ENCODE peak calls at places on chromosomes 7 and 10, in eight cellular contexts. H is endothelial cell of umbilical vein, U is K562, W is GM23338, M is H1, B is HepG2, C is HCT116, D is GM12878. O is an unnamed sample.

GRCh38 chr10:6274504-6274903 is 71.8 kb downstream of the PFKFB3 start:
- DNase-seq in D (no peak), U (no peak), W (no peak), B (no peak), C (no peak), H (no peak), M (no peak), O (no peak)

GRCh38 chr7:28168393-28169158 is 12.0 kb downstream of the JAZF1 start:
- DNase-seq in C (no peak), D (no peak), H (no peak), B (no peak), M (no peak), W (no peak), U (no peak), O (no peak)

GRCh38 chr10:3780056-3780765 is 4.8 kb downstream of the KLF6 start:
- DNase-seq in C (no peak), U (no peak), H (peak; percentile 44), B (no peak), W (no peak), M (no peak), D (no peak), O (no peak)

GRCh38 chr7:7214398-7215347 is 32.3 kb downstream of the C1GALT1 start:
- DNase-seq in H (no peak), C (no peak), M (no peak), W (no peak), U (no peak), B (no peak), D (no peak), O (no peak)

GRCh38 chr10:132319853-132320669 is 11.9 kb upstream of the LRRC27 start:
- DNase-seq in B (peak; percentile 71), C (no peak), M (no peak), D (peak; percentile 66), W (no peak), U (peak; percentile 25), H (no peak), O (no peak)

GRCh38 chr10:102752934-102753664 is 9.4 kb downstream of the WBP1L start:
- DNase-seq in W (peak; percentile 75), M (no peak), C (no peak), B (peak; percentile 63), H (peak; percentile 87), U (no peak), D (peak; percentile 19), O (no peak)

GRCh38 chr10:87625658-87626057 is 34.0 kb upstream of the PAPSS2 start:
- DNase-seq in M (no peak), D (no peak), U (no peak), C (no peak), B (no peak), H (no peak), W (peak; percentile 69), O (no peak)

GRCh38 chr10:109966961-109967738 is 40.6 kb upstream of the ADD3 start:
- DNase-seq in U (no peak), D (no peak), M (no peak), B (peak; percentile 82), C (no peak), W (peak; percentile 28), H (peak; percentile 87), O (no peak)

GRCh38 chr7:25893436-25893835 is 258.6 kb upstream of the NFE2L3 start:
- DNase-seq in M (no peak), B (no peak), C (no peak), W (no peak), D (no peak), H (no peak), U (no peak), O (no peak)

DNA sequence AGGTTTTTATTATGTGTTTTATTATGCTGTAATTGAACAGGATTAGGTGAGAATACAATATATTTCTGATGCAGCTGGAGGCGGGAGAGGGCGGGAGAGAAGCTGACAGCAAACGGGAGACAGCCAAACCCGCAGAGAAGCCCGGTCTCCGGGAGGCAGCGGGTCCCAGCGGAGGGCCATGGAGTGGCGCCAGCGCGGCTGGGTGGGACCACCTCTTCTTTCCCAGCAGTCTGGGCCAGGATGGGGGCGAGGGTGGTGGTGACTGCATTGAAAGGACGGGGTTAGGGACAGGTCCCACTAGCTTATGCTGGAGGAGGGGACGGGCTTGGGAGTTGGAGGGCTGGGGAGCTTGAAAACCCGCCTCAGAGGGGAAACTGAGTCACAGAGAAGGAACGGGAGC is 14.5 kb upstream of the KAZALD1 start:
- DNase-seq in W (no peak), B (no peak), H (no peak), M (no peak), D (no peak), C (no peak), U (no peak), O (no peak)
- TF ChIP-seq EZH2 in W (peak; percentile 81), B (no peak), H (no peak), M (no peak), D (no peak), C (no peak), U (no peak), O (no peak)

DNA sequence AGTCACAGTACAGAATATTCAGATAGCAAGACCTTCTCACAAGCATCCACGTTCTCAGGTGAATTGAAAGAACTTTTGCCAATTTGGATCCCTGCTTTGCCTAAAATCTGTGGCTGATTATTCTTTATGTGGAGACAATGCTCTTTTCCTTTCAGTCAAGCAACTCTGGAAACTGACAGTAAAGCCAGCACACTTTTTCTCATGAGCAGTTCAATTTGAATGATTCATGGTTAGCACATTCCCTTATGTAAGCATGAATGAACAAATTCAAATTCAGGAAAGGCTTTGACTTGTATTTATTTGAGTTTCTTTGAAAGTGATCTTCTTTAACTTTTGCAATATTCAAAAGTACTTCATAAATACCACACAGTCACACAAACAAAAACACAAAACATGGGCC is 57.6 kb downstream of the MEOX2 start:
- DNase-seq in C (no peak), D (no peak), U (no peak), W (no peak), M (no peak), B (no peak), H (no peak), O (no peak)
- TF ChIP-seq POLR2AphosphoS5 in C (no peak), D (no peak), U (no peak), W (no peak), M (no peak), B (no peak), H (no peak), O (no peak)

GRCh38 chr10:64880546-64880945 is 1359.3 kb downstream of the REEP3 start:
- DNase-seq in W (no peak), M (no peak), H (no peak), C (no peak), D (no peak), U (no peak), B (no peak), O (no peak)

DNA sequence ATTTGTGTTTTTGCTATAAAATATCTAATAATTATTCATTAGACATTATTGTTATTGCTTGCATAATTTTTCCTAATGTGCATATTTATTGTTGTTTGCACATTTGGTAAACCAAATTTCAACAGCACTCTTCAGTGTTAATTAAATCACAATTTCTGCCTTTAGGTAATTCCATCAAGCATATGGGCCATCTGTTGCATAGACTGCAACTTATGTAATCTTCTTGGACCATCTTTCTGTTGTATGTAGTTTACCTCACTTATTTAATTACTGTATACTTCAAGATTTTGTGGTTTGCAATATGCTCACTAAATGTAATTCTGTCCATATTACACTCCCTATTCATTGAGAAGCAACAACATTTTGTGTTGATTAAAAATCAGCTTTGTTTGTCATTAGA is 1360.1 kb downstream of the REEP3 start:
- DNase-seq in C (no peak), B (no peak), M (no peak), D (no peak), H (no peak), W (no peak), U (no peak), O (no peak)
- H3K27ac ChIP-seq in C (no peak overlapping the region), B (no peak overlapping the region), M (no peak overlapping the region), D (no peak overlapping the region), H (no peak overlapping the region), W (no peak overlapping the region), U (no peak overlapping the region), O (no peak overlapping the region)

GRCh38 chr7:8440670-8441069 is 7.3 kb downstream of the NXPH1 start:
- DNase-seq in C (no peak), H (no peak), M (no peak), B (no peak), D (no peak), U (no peak), W (peak; percentile 82), O (no peak)
- TF ChIP-seq EZH2 in C (no peak), H (no peak), M (no peak), B (no peak), D (no peak), U (no peak), W (no peak), O (no peak)

GRCh38 chr7:91330378-91331295 is 66.4 kb downstream of the FZD1 start:
- DNase-seq in H (no peak), W (no peak), B (no peak), C (no peak), M (no peak), U (no peak), D (no peak), O (no peak)
- TF ChIP-seq POLR2AphosphoS5 in H (no peak), W (no peak), B (no peak), C (no peak), M (no peak), U (no peak), D (no peak), O (no peak)

GRCh38 chr10:125140151-125140550 is 20.2 kb downstream of the CTBP2 start:
- DNase-seq in W (no peak), C (no peak), U (no peak), B (no peak), M (no peak), H (no peak), D (no peak), O (no peak)

GRCh38 chr10:125134916-125135770 is 25.2 kb downstream of the CTBP2 start:
- DNase-seq in M (no peak), D (no peak), C (no peak), W (peak; percentile 75), U (no peak), H (no peak), B (no peak), O (no peak)

GRCh38 chr10:125135771-125136035 is 24.7 kb downstream of the CTBP2 start:
- DNase-seq in U (no peak), H (no peak), W (no peak), M (no peak), B (no peak), C (no peak), D (no peak), O (no peak)

GRCh38 chr10:125136087-125136486 is 24.3 kb downstream of the CTBP2 start:
- DNase-seq in W (no peak), D (no peak), C (no peak), M (no peak), H (no peak), U (no peak), B (no peak), O (no peak)

DNA sequence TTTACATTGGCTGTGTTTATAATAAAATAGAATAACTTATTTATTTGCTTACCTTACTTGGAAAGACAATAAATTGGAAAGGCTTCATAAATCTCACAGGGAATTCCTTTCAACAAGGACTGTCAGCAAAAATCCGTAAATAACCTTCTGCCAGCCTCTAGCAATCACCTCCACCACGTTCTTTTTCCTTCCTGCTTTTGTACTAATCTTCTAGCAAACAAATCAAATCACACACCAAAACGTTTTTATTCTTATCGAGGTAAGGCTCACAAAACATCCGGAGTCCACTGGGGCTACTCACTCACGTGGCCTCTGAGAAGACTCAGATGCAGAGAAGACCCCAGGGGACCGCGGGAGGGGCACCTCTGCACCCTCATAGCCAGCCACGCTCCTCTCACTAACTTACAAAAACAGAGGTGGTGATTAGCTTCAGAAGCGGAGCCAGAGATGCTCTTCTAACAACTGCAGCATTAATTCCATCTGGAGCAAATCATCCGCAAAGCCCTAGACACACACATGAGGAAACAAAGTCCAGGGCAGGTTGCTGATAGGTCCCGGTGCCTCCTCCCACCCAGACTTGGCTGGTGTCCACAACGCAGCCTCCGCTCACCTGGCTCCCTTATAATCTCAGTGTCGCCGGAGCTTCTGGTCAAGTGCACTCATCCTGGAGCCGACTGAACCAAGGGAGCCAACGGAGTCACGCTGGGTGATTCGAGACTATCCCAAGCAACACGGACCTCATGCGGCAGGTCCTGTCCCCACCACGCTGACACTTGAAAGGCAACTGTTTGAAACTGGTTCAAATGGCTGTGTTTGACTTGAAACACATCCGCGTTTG is 22.5 kb downstream of the CTBP2 start:
- DNase-seq in H (peak; percentile 87), C (no peak), D (no peak), U (no peak), B (no peak), M (no peak), W (no peak), O (no peak)
- H3K27ac ChIP-seq in H (no peak overlapping the region), C (no peak overlapping the region), D (no peak overlapping the region), U (no peak overlapping the region), B (no peak overlapping the region), M (no peak overlapping the region), W (peak overlapping the region; percentile 89), O (no peak overlapping the region)

O was measured in SK-N-MC.